ENCODE peak calls at places on chromosome 16, in six cellular contexts. Q is A172, B is EL, N is AG09309, K is RWPE1, P is myocyte. M is an unnamed sample.

GRCh38 chr16:2711370-2712062 is 8.5 kb downstream of the PRSS27 start:
- DNase-seq in Q (no peak), B (no peak), N (no peak), K (no peak), P (no peak), M (no peak)

GRCh38 chr16:909281-910000 is 61.3 kb downstream of the LMF1 start:
- DNase-seq in Q (no peak), B (no peak), N (no peak), K (no peak), P (no peak), M (no peak)

GRCh38 chr16:85077039-85077438 is 35.2 kb downstream of the CIBAR2 start:
- DNase-seq in Q (no peak), B (no peak), N (no peak), K (no peak), P (no peak), M (no peak)

GRCh38 chr16:1518626-1519135 is 14.8 kb upstream of the TMEM204 start:
- DNase-seq in Q (no peak), B (no peak), N (no peak), K (no peak), P (no peak), M (no peak)

GRCh38 chr16:58460219-58460610 is 39.7 kb upstream of the NDRG4 start:
- DNase-seq in Q (no peak), B (no peak), N (no peak), K (no peak), P (peak; percentile 67), M (no peak)

GRCh38 chr16:68866933-68867332 is 23.6 kb downstream of the TANGO6 start:
- DNase-seq in Q (no peak), B (no peak), N (no peak), K (no peak), P (no peak), M (no peak)

GRCh38 chr16:83781-84615 is 6.0 kb downstream of the MPG start:
- DNase-seq in Q (peak; percentile 62), B (peak; percentile 31), N (no peak), K (no peak), P (peak; percentile 75), M (no peak)

GRCh38 chr16:8832383-8833100 is 34.9 kb downstream of the PMM2 start:
- DNase-seq in Q (no peak), B (no peak), N (no peak), K (no peak), P (peak; percentile 73), M (no peak)

GRCh38 chr16:12059216-12059769 is 82.8 kb downstream of the SNX29 start:
- DNase-seq in Q (no peak), B (no peak), N (no peak), K (no peak), P (peak; percentile 76), M (no peak)

GRCh38 chr16:50096791-50097190 is 31.0 kb downstream of the HEATR3 start:
- DNase-seq in Q (peak; percentile 76), B (peak; percentile 90), N (peak; percentile 63), K (no peak), P (peak; percentile 6), M (no peak)

GRCh38 chr16:89829630-89830437 is 1.6 kb downstream of the SPIRE2 start:
- DNase-seq in Q (no peak), B (no peak), N (no peak), K (no peak), P (no peak), M (no peak)

GRCh38 chr16:53071748-53072301 is 17.0 kb downstream of the CHD9 start:
- DNase-seq in Q (no peak), B (no peak), N (no peak), K (no peak), P (peak; percentile 72), M (peak; percentile 45)

GRCh38 chr16:1834096-1834495 is 7.1 kb downstream of the FAHD1 start:
- DNase-seq in Q (no peak), B (no peak), N (no peak), K (peak; percentile 14), P (no peak), M (no peak)

GRCh38 chr16:1610071-1610840 is 1.6 kb downstream of the IFT140 start:
- DNase-seq in Q (peak; percentile 75), B (peak; percentile 87), N (no peak), K (peak; percentile 87), P (peak; percentile 85), M (peak; percentile 98)

GRCh38 chr16:20401475-20402016 is 3.0 kb downstream of the PDILT start:
- DNase-seq in Q (no peak), B (no peak), N (no peak), K (no peak), P (no peak), M (no peak)

GRCh38 chr16:73265124-73265838 is 217.4 kb upstream of the ZFHX3 start:
- DNase-seq in Q (peak; percentile 4), B (no peak), N (no peak), K (no peak), P (no peak), M (no peak)

GRCh38 chr16:88493879-88494278 is 40.8 kb downstream of the ZFPM1 start:
- DNase-seq in Q (no peak), B (no peak), N (no peak), K (no peak), P (no peak), M (no peak)

GRCh38 chr16:12626411-12626810 is 177.3 kb downstream of the CPPED1 start:
- DNase-seq in Q (no peak), B (no peak), N (no peak), K (no peak), P (no peak), M (no peak)

GRCh38 chr16:76194621-76195015 is 82.6 kb upstream of the CNTNAP4 start:
- DNase-seq in Q (no peak), B (no peak), N (no peak), K (peak; percentile 55), P (no peak), M (no peak)

GRCh38 chr16:14070877-14071575 is at the start of gene MRTFB:
- DNase-seq in Q (peak; percentile 40), B (peak; percentile 71), N (no peak), K (peak; percentile 88), P (peak; percentile 73), M (peak; percentile 92)

GRCh38 chr16:3780570-3780969 is 63.2 kb upstream of the TRAP1 start:
- DNase-seq in Q (peak; percentile 34), B (peak; percentile 7), N (no peak), K (peak; percentile 21), P (peak; percentile 36), M (no peak)

GRCh38 chr16:11475896-11476630 is 110.7 kb downstream of the LITAF start:
- DNase-seq in Q (no peak), B (no peak), N (no peak), K (no peak), P (no peak), M (no peak)

GRCh38 chr16:81831722-81832126 is 52.6 kb downstream of the PLCG2 start:
- DNase-seq in Q (no peak), B (no peak), N (no peak), K (no peak), P (no peak), M (peak; percentile 64)

GRCh38 chr16:17775061-17775460 is 304.3 kb upstream of the XYLT1 start:
- DNase-seq in Q (no peak), B (peak; percentile 16), N (no peak), K (no peak), P (no peak), M (no peak)

GRCh38 chr16:74862743-74863244 is 88.2 kb upstream of the FA2H start:
- DNase-seq in Q (peak; percentile 54), B (peak; percentile 42), N (no peak), K (peak; percentile 65), P (peak; percentile 47), M (peak; percentile 80)

GRCh38 chr16:72467157-72467759 is 295.3 kb upstream of the PMFBP1 start:
- DNase-seq in Q (peak; percentile 41), B (peak; percentile 38), N (peak; percentile 18), K (peak; percentile 8), P (peak; percentile 47), M (peak; percentile 23)

GRCh38 chr16:53904533-53904932 is 200.6 kb downstream of the FTO start:
- DNase-seq in Q (no peak), B (no peak), N (no peak), K (no peak), P (no peak), M (no peak)

GRCh38 chr16:48613061-48613957 is 3.3 kb upstream of the N4BP1 start:
- DNase-seq in Q (no peak), B (peak; percentile 81), N (no peak), K (no peak), P (no peak), M (peak; percentile 69)

GRCh38 chr16:56475226-56475625 is 23.9 kb downstream of the OGFOD1 start:
- DNase-seq in Q (no peak), B (no peak), N (no peak), K (no peak), P (no peak), M (no peak)

GRCh38 chr16:75301804-75302203 is 50.4 kb upstream of the BCAR1 start:
- DNase-seq in Q (no peak), B (no peak), N (no peak), K (no peak), P (no peak), M (no peak)

GRCh38 chr16:84807776-84808175 is 12.0 kb upstream of the CRISPLD2 start:
- DNase-seq in Q (no peak), B (no peak), N (no peak), K (no peak), P (no peak), M (no peak)

GRCh38 chr16:88782454-88783390 is 2.3 kb downstream of the PIEZO1 start:
- DNase-seq in Q (peak; percentile 89), B (peak; percentile 90), N (no peak), K (peak; percentile 95), P (peak; percentile 59), M (no peak)

GRCh38 chr16:14284930-14285541 is 213.9 kb downstream of the MRTFB start:
- DNase-seq in Q (no peak), B (no peak), N (peak; percentile 23), K (peak; percentile 53), P (no peak), M (peak; percentile 48)

GRCh38 chr16:49651226-49651625 is 204.7 kb downstream of the ZNF423 start:
- DNase-seq in Q (no peak), B (no peak), N (no peak), K (no peak), P (no peak), M (no peak)